ENCODE peak calls at places on chromosome 9, in four cellular contexts. One of them, this sample, is unnamed.
A peak's percentile ranks its signal among the peaks of the same experiment; 100 is the strongest.

GRCh38 chr9:72480931-72481330 is 40.5 kb upstream of the TMC1 start:
- DNase-seq in H9: no peak
- DNase-seq in mesendoderm: no peak
- DNase-seq in IMR-90: peak; percentile 63
- DNase-seq in this sample: no peak

GRCh38 chr9:115261656-115262081 is 143.7 kb upstream of the TNC start:
- DNase-seq in H9: no peak
- DNase-seq in mesendoderm: no peak
- DNase-seq in IMR-90: peak; percentile 63
- DNase-seq in this sample: no peak

GRCh38 chr9:128005938-128006337 is 25.1 kb upstream of the EEIG1 start:
- DNase-seq in H9: no peak
- DNase-seq in mesendoderm: no peak
- DNase-seq in IMR-90: no peak
- DNase-seq in this sample: no peak

GRCh38 chr9:108382267-108382666 is 473.5 kb downstream of the ACTL7B start:
- DNase-seq in H9: no peak
- DNase-seq in mesendoderm: no peak
- DNase-seq in IMR-90: no peak
- DNase-seq in this sample: no peak

GRCh38 chr9:86600291-86600690 is 246.1 kb upstream of the TUT7 start:
- DNase-seq in H9: no peak
- DNase-seq in mesendoderm: peak; percentile 32
- DNase-seq in IMR-90: peak; percentile 58
- DNase-seq in this sample: no peak

GRCh38 chr9:34993502-34994428 is 4.2 kb downstream of the DNAJB5 start:
- DNase-seq in H9: peak; percentile 78
- DNase-seq in mesendoderm: peak; percentile 93
- DNase-seq in IMR-90: peak; percentile 61
- DNase-seq in this sample: no peak

GRCh38 chr9:116767219-116767618 is 80.1 kb downstream of the TRIM32 start:
- DNase-seq in H9: no peak
- DNase-seq in mesendoderm: no peak
- DNase-seq in IMR-90: no peak
- DNase-seq in this sample: no peak

GRCh38 chr9:2875218-2875977 is 31.5 kb upstream of the PUM3 start:
- DNase-seq in H9: no peak
- DNase-seq in mesendoderm: no peak
- DNase-seq in IMR-90: no peak
- DNase-seq in this sample: no peak

GRCh38 chr9:129996161-129996849 is 46.7 kb downstream of the FNBP1 start:
- DNase-seq in H9: no peak
- DNase-seq in mesendoderm: no peak
- DNase-seq in IMR-90: no peak
- DNase-seq in this sample: no peak

GRCh38 chr9:112434487-112434886 is 52.1 kb upstream of the KIAA1958 start:
- DNase-seq in H9: no peak
- DNase-seq in mesendoderm: no peak
- DNase-seq in IMR-90: no peak
- DNase-seq in this sample: no peak

GRCh38 chr9:17120203-17120602 is 14.6 kb upstream of the CNTLN start:
- DNase-seq in H9: no peak
- DNase-seq in mesendoderm: no peak
- DNase-seq in IMR-90: no peak
- DNase-seq in this sample: no peak

GRCh38 chr9:16092627-16093091 is 539.8 kb downstream of the CCDC171 start:
- DNase-seq in H9: no peak
- DNase-seq in mesendoderm: no peak
- DNase-seq in IMR-90: no peak
- DNase-seq in this sample: no peak

GRCh38 chr9:84402517-84402916 is 62.0 kb upstream of the SLC28A3 start:
- DNase-seq in H9: no peak
- DNase-seq in mesendoderm: no peak
- DNase-seq in IMR-90: no peak
- DNase-seq in this sample: no peak

GRCh38 chr9:27437652-27438373 is 86.3 kb upstream of the IFNK start:
- DNase-seq in H9: no peak
- DNase-seq in mesendoderm: no peak
- DNase-seq in IMR-90: no peak
- DNase-seq in this sample: no peak

GRCh38 chr9:76613150-76613781 is 151.0 kb upstream of the PCA3 start:
- DNase-seq in H9: no peak
- DNase-seq in mesendoderm: no peak
- DNase-seq in IMR-90: no peak
- DNase-seq in this sample: no peak

GRCh38 chr9:116288658-116289057 is 135.1 kb downstream of the PAPPA start:
- DNase-seq in H9: no peak
- DNase-seq in mesendoderm: no peak
- DNase-seq in IMR-90: peak; percentile 98
- DNase-seq in this sample: no peak

GRCh38 chr9:114592356-114592755 is 4.8 kb downstream of the ATP6V1G1 start:
- DNase-seq in H9: no peak
- DNase-seq in mesendoderm: peak; percentile 38
- DNase-seq in IMR-90: peak; percentile 49
- DNase-seq in this sample: no peak

GRCh38 chr9:105901514-105902109 is 207.3 kb downstream of the TMEM38B start:
- DNase-seq in H9: peak; percentile 78
- DNase-seq in mesendoderm: peak; percentile 89
- DNase-seq in IMR-90: peak; percentile 3
- DNase-seq in this sample: peak; percentile 70

GRCh38 chr9:105881654-105882349 is 187.5 kb downstream of the TMEM38B start:
- DNase-seq in H9: peak; percentile 75
- DNase-seq in mesendoderm: peak; percentile 81
- DNase-seq in IMR-90: peak; percentile 53
- DNase-seq in this sample: peak; percentile 88

GRCh38 chr9:37332581-37332980 is 89.9 kb upstream of the GRHPR start:
- DNase-seq in H9: no peak
- DNase-seq in mesendoderm: no peak
- DNase-seq in IMR-90: no peak
- DNase-seq in this sample: no peak

GRCh38 chr9:87540444-87541105 is 42.9 kb downstream of the DAPK1 start:
- DNase-seq in H9: no peak
- DNase-seq in mesendoderm: no peak
- DNase-seq in IMR-90: no peak
- DNase-seq in this sample: no peak

GRCh38 chr9:133258061-133259015 is 16.7 kb downstream of the ABO start:
- DNase-seq in H9: no peak
- DNase-seq in mesendoderm: no peak
- DNase-seq in IMR-90: no peak
- DNase-seq in this sample: no peak

GRCh38 chr9:32502459-32502858 is 23.5 kb downstream of the RIGI start:
- DNase-seq in H9: no peak
- DNase-seq in mesendoderm: peak; percentile 58
- DNase-seq in IMR-90: peak; percentile 79
- DNase-seq in this sample: no peak

GRCh38 chr9:100437860-100438805 is 11.2 kb downstream of the MSANTD3 start:
- DNase-seq in H9: peak; percentile 64
- DNase-seq in mesendoderm: peak; percentile 82
- DNase-seq in IMR-90: peak; percentile 78
- DNase-seq in this sample: peak; percentile 85

GRCh38 chr9:98701576-98701975 is 7.2 kb downstream of the GABBR2 start:
- DNase-seq in H9: no peak
- DNase-seq in mesendoderm: no peak
- DNase-seq in IMR-90: no peak
- DNase-seq in this sample: no peak

GRCh38 chr9:115127191-115127817 is 9.3 kb upstream of the TNC start:
- DNase-seq in H9: no peak
- DNase-seq in mesendoderm: no peak
- DNase-seq in IMR-90: peak; percentile 87
- DNase-seq in this sample: no peak

GRCh38 chr9:5783982-5784381 is 48.9 kb downstream of the ERMP1 start:
- DNase-seq in H9: no peak
- DNase-seq in mesendoderm: peak; percentile 9
- DNase-seq in IMR-90: peak; percentile 31
- DNase-seq in this sample: no peak

GRCh38 chr9:129113645-129114304 is 2.6 kb downstream of the PTPA start:
- DNase-seq in H9: no peak
- DNase-seq in mesendoderm: no peak
- DNase-seq in IMR-90: no peak
- DNase-seq in this sample: no peak

GRCh38 chr9:13948037-13948436 is 365.9 kb downstream of the NFIB start:
- DNase-seq in H9: no peak
- DNase-seq in mesendoderm: no peak
- DNase-seq in IMR-90: no peak
- DNase-seq in this sample: no peak

GRCh38 chr9:126290871-126291270 is 35.8 kb upstream of the MVB12B start:
- DNase-seq in H9: no peak
- DNase-seq in mesendoderm: peak; percentile 64
- DNase-seq in IMR-90: no peak
- DNase-seq in this sample: no peak

GRCh38 chr9:74742792-74743389 is 144.8 kb downstream of the TRPM6 start:
- DNase-seq in H9: peak; percentile 31
- DNase-seq in mesendoderm: peak; percentile 36
- DNase-seq in IMR-90: peak; percentile 24
- DNase-seq in this sample: no peak

GRCh38 chr9:12698293-12698692 is 5.1 kb downstream of the TYRP1 start:
- DNase-seq in H9: no peak
- DNase-seq in mesendoderm: no peak
- DNase-seq in IMR-90: peak; percentile 76
- DNase-seq in this sample: no peak

GRCh38 chr9:76658510-76659231 is 105.6 kb upstream of the PCA3 start:
- DNase-seq in H9: no peak
- DNase-seq in mesendoderm: peak; percentile 79
- DNase-seq in IMR-90: peak; percentile 76
- DNase-seq in this sample: no peak

GRCh38 chr9:134185536-134186011 is 21.2 kb upstream of the RNU6ATAC start:
- DNase-seq in H9: no peak
- DNase-seq in mesendoderm: peak; percentile 36
- DNase-seq in IMR-90: no peak
- DNase-seq in this sample: no peak

GRCh38 chr9:81855538-81855937 is 72.7 kb upstream of the SPATA31D4 start:
- DNase-seq in H9: no peak
- DNase-seq in mesendoderm: no peak
- DNase-seq in IMR-90: peak; percentile 90
- DNase-seq in this sample: no peak

DNA sequence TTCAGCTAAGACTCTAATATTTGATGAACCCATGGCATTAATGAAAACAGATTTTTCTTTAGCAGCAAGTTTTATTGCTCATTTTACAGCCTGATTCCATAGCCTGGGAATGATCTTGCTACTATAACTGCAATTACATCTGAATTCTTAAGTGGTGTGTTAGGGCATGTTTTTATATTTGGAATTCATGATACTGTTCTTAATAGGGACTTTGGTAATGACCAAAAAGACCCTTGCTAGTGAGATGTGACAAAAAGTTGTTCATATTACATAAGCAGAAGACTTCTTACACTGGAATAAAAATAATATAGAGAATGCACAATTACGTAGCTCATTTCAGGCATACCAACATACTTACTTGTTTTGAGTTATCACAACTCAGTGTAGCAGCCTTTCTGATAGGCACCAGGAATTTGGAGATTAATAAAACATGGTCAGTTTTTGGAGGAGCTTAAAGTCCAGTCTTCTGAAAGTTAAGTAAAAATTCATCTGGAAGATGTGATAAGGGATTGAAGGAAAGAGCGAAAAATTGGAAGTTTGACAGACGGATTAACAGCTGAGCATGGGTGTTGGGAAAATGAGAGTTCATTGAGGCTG is 169.2 kb downstream of the TRPM3 start:
- DNase-seq in H9: no peak
- DNase-seq in mesendoderm: no peak
- DNase-seq in IMR-90: no peak
- DNase-seq in this sample: no peak
- H3K56ac ChIP-seq in H9: no peak overlapping the region
- H3K56ac ChIP-seq in mesendoderm: no peak overlapping the region
- H3K56ac ChIP-seq in IMR-90: no peak overlapping the region
- H3K56ac ChIP-seq in this sample: no peak overlapping the region

GRCh38 chr9:36258989-36259315 is 704 bp upstream of the GNE start:
- DNase-seq in H9: no peak
- DNase-seq in mesendoderm: no peak
- DNase-seq in IMR-90: no peak
- DNase-seq in this sample: no peak
- H4K8ac ChIP-seq in H9: no peak overlapping the region
- H4K8ac ChIP-seq in mesendoderm: no peak overlapping the region
- H4K8ac ChIP-seq in IMR-90: peak overlapping the region; percentile 95
- H4K8ac ChIP-seq in this sample: peak overlapping the region; percentile 76

DNA sequence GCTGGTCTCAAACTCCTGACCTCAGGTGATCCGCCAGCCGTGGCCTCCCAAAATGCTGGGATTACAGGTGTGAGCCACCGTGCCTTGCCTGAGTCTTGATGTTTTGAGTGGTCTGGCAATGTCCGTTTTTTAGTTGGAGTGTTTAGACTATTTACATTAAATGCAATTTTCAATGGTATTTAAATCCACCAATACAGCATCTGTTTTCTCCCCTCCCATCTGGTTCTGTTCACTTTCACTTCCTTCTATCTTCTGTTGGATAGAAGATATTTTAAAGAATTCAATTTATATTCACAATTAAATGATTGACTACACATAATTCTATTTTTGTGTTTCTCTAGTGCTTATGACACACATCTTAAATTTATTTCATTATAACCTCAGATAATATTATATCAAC is 26.0 kb upstream of the PCAT7 start:
- DNase-seq in H9: no peak
- DNase-seq in mesendoderm: no peak
- DNase-seq in IMR-90: no peak
- DNase-seq in this sample: no peak
- H3K56ac ChIP-seq in H9: no peak overlapping the region
- H3K56ac ChIP-seq in mesendoderm: no peak overlapping the region
- H3K56ac ChIP-seq in IMR-90: no peak overlapping the region
- H3K56ac ChIP-seq in this sample: no peak overlapping the region

DNA sequence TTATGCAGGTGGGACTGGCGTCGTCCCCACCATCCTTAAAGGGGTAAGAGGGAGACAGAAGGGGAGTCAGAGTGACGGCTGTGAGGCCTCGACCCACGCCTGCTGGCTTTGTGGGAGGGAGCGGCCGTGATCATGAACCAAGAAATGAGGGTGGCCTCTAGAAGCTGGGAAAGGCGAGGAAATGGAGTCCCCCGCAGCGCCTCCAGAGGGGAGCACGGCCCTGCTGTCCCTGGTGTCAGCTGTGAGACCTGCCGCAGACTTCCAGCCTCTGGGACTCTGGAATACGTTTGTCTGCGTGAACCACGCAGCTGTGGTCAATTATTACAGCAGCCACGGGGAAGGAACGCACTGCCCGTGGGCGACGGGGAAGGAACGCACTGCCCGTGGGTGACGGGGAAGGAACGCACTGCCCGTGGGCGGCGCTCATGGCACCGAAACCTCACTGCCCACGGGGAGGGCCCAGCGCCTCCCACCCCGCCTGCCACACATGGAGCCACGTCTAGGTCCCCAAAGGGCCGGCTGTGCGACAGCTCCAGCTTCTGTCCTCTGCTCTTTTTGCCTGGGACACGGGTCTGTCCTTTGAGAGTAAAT is 108.8 kb upstream of the RAPGEF1 start:
- DNase-seq in H9: no peak
- DNase-seq in mesendoderm: no peak
- DNase-seq in IMR-90: no peak
- DNase-seq in this sample: no peak
- H4K8ac ChIP-seq in H9: no peak overlapping the region
- H4K8ac ChIP-seq in mesendoderm: no peak overlapping the region
- H4K8ac ChIP-seq in IMR-90: no peak overlapping the region
- H4K8ac ChIP-seq in this sample: no peak overlapping the region

This sample was measured in H1.